ENCODE peak calls at places on chromosomes 11 and 22, in five cellular contexts. I is cardiac fibroblast; M is activated T-helper 1 cell treated with anti-CD3 and anti-CD28 coated beads, Interleukin-12 subunit alpha, Interleukin-12 subunit beta, Interleukin-2, Interleukin-4 antibody, amounts not matched to agents 30 ng/mL and 10 ng/mL and 1 ng/mL, durations not matched to agents 14 hours and 24 hours and 36 hours; O is fibroblast of the aortic adventitia; A is activated naive CD4-positive, alpha-beta T cell treated with Interleukin-2 at 50 U/mL for 16 hours. H is an unnamed sample.

GRCh38 chr11:433641-434040 is 8.2 kb downstream of the ANO9 start:
- DNase-seq in O (no peak), A (no peak), I (no peak), M (no peak), H (no peak)

GRCh38 chr11:36155770-36156485 is 133.3 kb downstream of the COMMD9 start:
- DNase-seq in A (no peak), M (no peak), I (peak), O (peak), H (no peak)

GRCh38 chr11:103798456-103798855 is 238.0 kb upstream of the DDI1 start:
- DNase-seq in M (no peak), O (peak), A (no peak), I (no peak), H (no peak)

GRCh38 chr22:45529966-45530575 is 27.4 kb downstream of the FBLN1 start:
- DNase-seq in O (peak), I (no peak), A (no peak), M (no peak), H (no peak)

GRCh38 chr11:3049430-3050243 is 7.6 kb downstream of the CARS1 start:
- DNase-seq in A (peak), O (peak), M (peak), I (peak), H (no peak)

GRCh38 chr22:44206696-44207095 is 26.0 kb downstream of the PARVG start:
- DNase-seq in A (no peak), M (no peak), I (no peak), O (no peak), H (no peak)

GRCh38 chr11:120715239-120715638 is 203.7 kb downstream of the GRIK4 start:
- DNase-seq in O (peak), A (no peak), M (no peak), I (peak), H (peak)

GRCh38 chr22:27329471-27329870 is 472.1 kb downstream of the MN1 start:
- DNase-seq in O (no peak), I (no peak), A (no peak), M (no peak), H (no peak)

GRCh38 chr11:75513250-75513649 is 12.5 kb downstream of the GDPD5 start:
- DNase-seq in I (peak), A (no peak), M (no peak), O (peak), H (no peak)

GRCh38 chr11:73760066-73760679 is 701 bp downstream of the RAB6A start:
- DNase-seq in M (no peak), A (no peak), O (peak), I (peak), H (no peak)

GRCh38 chr11:114166897-114167323 is 107.4 kb downstream of the ZBTB16 start:
- DNase-seq in A (no peak), I (peak), M (no peak), O (peak), H (peak)

GRCh38 chr11:61507962-61508824 is at the start of gene LRRC10B:
- DNase-seq in M (peak), A (peak), I (no peak), O (no peak), H (no peak)

GRCh38 chr11:68136866-68137265 is 15.7 kb upstream of the CHKA start:
- DNase-seq in A (no peak), M (no peak), I (no peak), O (no peak), H (no peak)

GRCh38 chr22:45842141-45842831 is 134.7 kb downstream of the WNT7B start:
- DNase-seq in A (no peak), M (no peak), I (peak), O (peak), H (no peak)

GRCh38 chr11:120179071-120179672 is 31.7 kb upstream of the OAF start:
- DNase-seq in O (no peak), M (no peak), I (no peak), A (no peak), H (no peak)

GRCh38 chr11:70574725-70575347 is 176.5 kb downstream of the CTTN start:
- DNase-seq in A (no peak), I (no peak), O (no peak), M (no peak), H (no peak)

H was measured in KG1.